ENCODE peak calls at places on chromosomes 13 and 19, in four cellular contexts. N is K562, P is SK-N-SH, J is GM12878. E is an unnamed sample.
A peak's percentile ranks its signal among the peaks of the same experiment; 100 is the strongest.

GRCh38 chr19:29277107-29277506 is 64.2 kb upstream of the UQCRFS1 start:
- DNase-seq in J (peak; percentile 19), P (no peak), N (no peak), E (peak; percentile 57)

GRCh38 chr13:98576963-98577822 is at the start of gene STK24:
- DNase-seq in J (no peak), N (peak; percentile 86), P (peak; percentile 97), E (peak; percentile 75)

GRCh38 chr13:35716186-35716585 is 239.7 kb upstream of the MAB21L1 start:
- DNase-seq in J (no peak), P (no peak), N (no peak), E (no peak)

GRCh38 chr13:23644527-23644926 is 74.3 kb downstream of the TNFRSF19 start:
- DNase-seq in N (no peak), J (no peak), P (no peak), E (no peak)

GRCh38 chr19:30439271-30439750 is 67.1 kb downstream of the ZNF536 start:
- DNase-seq in J (no peak), N (no peak), P (no peak), E (no peak)

GRCh38 chr19:50823389-50824042 is at the start of gene KLK1:
- DNase-seq in N (peak; percentile 95), P (no peak), J (no peak), E (no peak)

GRCh38 chr13:100550433-100550832 is 38.2 kb downstream of the GGACT start:
- DNase-seq in N (no peak), P (no peak), J (no peak), E (peak; percentile 45)

GRCh38 chr19:34480971-34481821 is at the start of gene WTIP:
- DNase-seq in J (no peak), P (peak; percentile 78), N (no peak), E (no peak)

GRCh38 chr19:19643158-19644053 is at the start of gene GMIP:
- DNase-seq in N (peak; percentile 94), P (peak; percentile 93), J (no peak), E (no peak)

GRCh38 chr19:46629546-46630025 is 4.7 kb upstream of the PTGIR start:
- DNase-seq in P (peak; percentile 87), J (no peak), N (no peak), E (no peak)

GRCh38 chr19:46623915-46624502 is 880 bp downstream of the PTGIR start:
- DNase-seq in N (no peak), P (no peak), J (no peak), E (no peak)

GRCh38 chr19:46625731-46626130 is 842 bp upstream of the PTGIR start:
- DNase-seq in P (no peak), N (no peak), J (no peak), E (no peak)

GRCh38 chr19:46624958-46625661 is at the start of gene PTGIR:
- DNase-seq in N (peak; percentile 67), J (no peak), P (peak; percentile 43), E (no peak)

GRCh38 chr19:46626441-46626840 is 1.6 kb upstream of the PTGIR start:
- DNase-seq in J (no peak), P (peak; percentile 76), N (no peak), E (no peak)
- TF ChIP-seq NRF1 in J (no peak), P (no peak), N (no peak), E (no peak)

GRCh38 chr19:3692141-3693029 is 7.9 kb downstream of the PIP5K1C start:
- DNase-seq in J (no peak), P (peak; percentile 82), N (peak; percentile 64), E (no peak)
- TF ChIP-seq MAX in J (no peak), P (no peak), N (no peak), E (peak; percentile 22)

DNA sequence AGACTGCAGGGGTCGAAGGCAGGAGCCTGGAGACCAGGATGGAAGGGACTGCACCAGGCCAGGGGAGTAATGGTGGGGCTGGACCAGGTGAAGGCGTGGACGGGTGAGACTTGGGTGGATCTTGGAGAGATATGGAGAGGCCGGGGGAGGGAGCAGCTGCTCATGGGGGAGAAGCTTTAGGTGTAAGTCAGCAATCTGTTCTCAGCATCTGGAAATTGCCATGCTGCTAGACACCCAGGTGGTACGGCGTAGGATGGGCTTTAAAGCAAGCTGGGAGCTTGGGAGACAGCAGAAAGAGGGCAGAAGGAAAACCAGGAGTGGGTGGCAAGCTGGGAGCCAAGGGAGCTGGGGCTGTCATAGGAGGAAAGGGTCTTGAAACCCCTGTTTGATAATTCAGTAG is 3.0 kb downstream of the CERS4 start:
- DNase-seq in J (no peak), P (no peak), N (no peak), E (no peak)
- TF ChIP-seq NRF1 in J (no peak), P (no peak), N (no peak), E (no peak)

DNA sequence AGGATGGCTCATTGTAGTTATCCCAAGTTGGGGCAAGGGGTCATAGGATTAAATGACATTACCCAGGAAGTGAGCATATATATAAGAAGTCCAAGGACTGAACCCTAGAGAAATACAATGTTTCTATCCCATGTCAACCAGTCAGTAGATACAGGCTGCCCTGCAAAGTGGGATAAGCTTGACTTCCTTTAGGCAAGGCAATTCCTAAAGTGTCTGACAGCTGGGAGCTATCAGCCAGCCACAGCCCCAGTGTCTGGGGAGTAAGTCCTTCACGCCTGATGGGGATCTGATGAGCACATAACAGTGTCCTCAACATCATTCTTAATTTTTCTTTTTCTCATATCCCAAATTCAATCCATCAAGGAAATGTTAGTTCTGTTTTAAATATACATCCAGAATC is 54.1 kb downstream of the DNAJC15 start:
- DNase-seq in P (no peak), J (no peak), N (no peak), E (no peak)
- TF ChIP-seq MAX in P (no peak), J (no peak), N (no peak), E (no peak)

GRCh38 chr13:37089495-37089894 is 16.0 kb downstream of the CSNK1A1L start:
- DNase-seq in P (no peak), J (no peak), N (no peak), E (no peak)

GRCh38 chr13:37090912-37091311 is 14.6 kb downstream of the CSNK1A1L start:
- DNase-seq in P (no peak), N (no peak), J (no peak), E (no peak)

GRCh38 chr13:37085656-37086055 is 19.8 kb downstream of the CSNK1A1L start:
- DNase-seq in N (no peak), J (no peak), P (no peak), E (no peak)
- TF ChIP-seq NRF1 in N (no peak), J (no peak), P (no peak), E (no peak)

GRCh38 chr13:50635504-50635903 is 208.0 kb downstream of the DLEU7 start:
- DNase-seq in N (no peak), J (peak; percentile 42), P (no peak), E (no peak)
- TF ChIP-seq MAX in N (no peak), J (no peak), P (no peak), E (no peak)

GRCh38 chr19:1000095-1000494 is at the start of gene GRIN3B:
- DNase-seq in J (no peak), P (peak; percentile 89), N (peak; percentile 85), E (no peak)
- TF ChIP-seq NRF1 in J (no peak), P (no peak), N (no peak), E (no peak)

DNA sequence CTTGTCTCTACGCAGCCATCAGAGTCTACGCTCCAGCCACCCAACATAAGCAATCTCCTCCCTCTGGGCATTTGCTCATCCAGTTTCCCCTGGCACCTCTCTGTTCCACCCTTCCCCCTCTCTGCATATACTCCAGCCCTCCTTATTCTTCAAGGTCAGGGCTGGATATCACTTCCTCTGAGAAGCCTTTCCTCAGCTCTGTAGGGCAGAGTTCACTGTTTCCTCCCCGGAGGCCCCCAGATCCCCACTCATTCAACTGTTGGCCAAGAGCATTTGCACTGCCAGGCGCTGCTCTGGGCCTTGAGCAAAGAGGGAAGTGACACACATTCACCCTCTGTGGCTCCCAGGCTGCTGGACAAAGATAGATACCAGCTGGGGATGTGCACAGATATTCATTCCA is 3.3 kb downstream of the FCGRT start:
- DNase-seq in N (peak; percentile 6), P (no peak), J (no peak), E (no peak)
- TF ChIP-seq MAX in N (no peak), P (no peak), J (no peak), E (no peak)

GRCh38 chr19:55590621-55591020 is 8.7 kb downstream of the FIZ1 start:
- DNase-seq in N (peak; percentile 62), J (no peak), P (no peak), E (no peak)
- TF ChIP-seq NRF1 in N (no peak), J (no peak), P (no peak), E (no peak)